ENCODE peak calls at places on chromosomes 6 and 20, in seven cellular contexts. R is HCT116, X is WTC11, H is GM12878, N is H1, P is K562, Y is HepG2. Q is an unnamed sample.

GRCh38 chr20:51526754-51527153 is 15.8 kb downstream of the NFATC2 start:
- DNase-seq in R (no peak), X (no peak), H (no peak), N (no peak), P (no peak), Y (no peak), Q (no peak)

GRCh38 chr20:46683939-46684750 is 5.1 kb downstream of the TP53RK start:
- DNase-seq in R (no peak), X (peak), H (no peak), N (peak), P (peak), Y (no peak), Q (peak)

GRCh38 chr6:130632288-130632687 is 194.9 kb upstream of the SMLR1 start:
- DNase-seq in R (no peak), X (no peak), H (no peak), N (no peak), P (no peak), Y (peak), Q (no peak)

GRCh38 chr20:56722042-56722441 is 92.9 kb downstream of the TFAP2C start:
- DNase-seq in R (no peak), X (no peak), H (peak), N (no peak), P (no peak), Y (no peak), Q (no peak)

GRCh38 chr6:126076992-126077664 is 90.8 kb downstream of the TRMT11 start:
- DNase-seq in R (no peak), X (no peak), H (no peak), N (no peak), P (no peak), Y (peak), Q (no peak)

GRCh38 chr6:10351678-10352220 is 63.1 kb downstream of the TFAP2A start:
- DNase-seq in R (no peak), X (no peak), H (no peak), N (no peak), P (no peak), Y (no peak), Q (no peak)

GRCh38 chr6:148735996-148736395 is 10.8 kb upstream of the UST start:
- DNase-seq in R (no peak), X (no peak), H (no peak), N (no peak), P (no peak), Y (no peak), Q (no peak)

GRCh38 chr6:150079604-150080003 is 10.7 kb upstream of the ULBP3 start:
- DNase-seq in R (no peak), X (no peak), H (no peak), N (no peak), P (no peak), Y (no peak), Q (no peak)

GRCh38 chr6:11497881-11498280 is 39.7 kb upstream of the TMEM170B start:
- DNase-seq in R (no peak), X (no peak), H (no peak), N (no peak), P (no peak), Y (no peak), Q (no peak)

GRCh38 chr20:575230-575629 is 31.6 kb upstream of the CSNK2A1 start:
- DNase-seq in R (no peak), X (no peak), H (no peak), N (no peak), P (no peak), Y (no peak), Q (no peak)

GRCh38 chr6:3601570-3601969 is 144.7 kb upstream of the SLC22A23 start:
- DNase-seq in R (no peak), X (no peak), H (no peak), N (no peak), P (no peak), Y (no peak), Q (no peak)

GRCh38 chr20:47502801-47503239 is 1.1 kb downstream of the NCOA3 start:
- DNase-seq in R (no peak), X (no peak), H (no peak), N (no peak), P (no peak), Y (peak), Q (no peak)

GRCh38 chr6:142786476-142786875 is 158.5 kb downstream of the HIVEP2 start:
- DNase-seq in R (no peak), X (no peak), H (no peak), N (no peak), P (no peak), Y (no peak), Q (no peak)

GRCh38 chr6:98335594-98335993 is 498.8 kb upstream of the POU3F2 start:
- DNase-seq in R (no peak), X (no peak), H (no peak), N (no peak), P (no peak), Y (no peak), Q (peak)

GRCh38 chr6:125812394-125813231 is 21.9 kb downstream of the NCOA7 start:
- DNase-seq in R (no peak), X (no peak), H (no peak), N (no peak), P (peak), Y (no peak), Q (no peak)

GRCh38 chr6:17334265-17334664 is 53.1 kb downstream of the RBM24 start:
- DNase-seq in R (no peak), X (no peak), H (no peak), N (no peak), P (no peak), Y (no peak), Q (no peak)
- TF ChIP-seq SP1 in R (no peak), X (no peak), H (no peak), N (no peak), P (no peak), Y (no peak), Q (no peak)

GRCh38 chr6:57086843-57087242 is 3.1 kb upstream of the ZNF451 start:
- DNase-seq in R (no peak), X (no peak), H (no peak), N (no peak), P (no peak), Y (peak), Q (no peak)

GRCh38 chr6:57089687-57090457 is at the start of gene ZNF451:
- DNase-seq in R (peak), X (peak), H (peak), N (peak), P (peak), Y (peak), Q (peak)

GRCh38 chr6:57089265-57089664 is 723 bp upstream of the ZNF451 start:
- DNase-seq in R (no peak), X (no peak), H (no peak), N (no peak), P (no peak), Y (no peak), Q (no peak)

GRCh38 chr6:57085441-57085840 is 4.5 kb upstream of the ZNF451 start:
- DNase-seq in R (no peak), X (no peak), H (no peak), N (no peak), P (no peak), Y (no peak), Q (no peak)

DNA sequence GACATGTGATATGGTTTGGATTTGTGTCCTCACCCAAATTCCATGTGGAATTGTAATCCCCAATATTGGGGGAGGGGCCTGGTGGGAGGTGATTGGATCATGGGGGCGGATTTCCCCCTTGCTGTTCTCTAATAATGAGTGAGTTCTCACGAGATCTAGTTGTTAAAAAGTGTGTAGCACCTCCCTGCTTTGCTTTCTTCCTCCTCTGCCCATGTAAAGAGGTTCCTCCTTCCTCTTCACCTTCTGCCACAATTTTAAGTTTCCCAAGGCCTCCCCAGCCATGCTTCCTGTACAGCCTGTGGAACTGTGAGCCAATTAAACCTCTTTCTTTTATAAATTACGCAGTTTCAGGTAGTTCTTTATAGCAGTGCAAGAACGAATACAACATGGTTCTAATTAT is 2.1 kb upstream of the ZNF451 start:
- DNase-seq in R (no peak), X (no peak), H (no peak), N (no peak), P (no peak), Y (no peak), Q (no peak)
- TF ChIP-seq SP1 in R (no peak), X (no peak), H (no peak), N (no peak), P (no peak), Y (no peak), Q (no peak)

DNA sequence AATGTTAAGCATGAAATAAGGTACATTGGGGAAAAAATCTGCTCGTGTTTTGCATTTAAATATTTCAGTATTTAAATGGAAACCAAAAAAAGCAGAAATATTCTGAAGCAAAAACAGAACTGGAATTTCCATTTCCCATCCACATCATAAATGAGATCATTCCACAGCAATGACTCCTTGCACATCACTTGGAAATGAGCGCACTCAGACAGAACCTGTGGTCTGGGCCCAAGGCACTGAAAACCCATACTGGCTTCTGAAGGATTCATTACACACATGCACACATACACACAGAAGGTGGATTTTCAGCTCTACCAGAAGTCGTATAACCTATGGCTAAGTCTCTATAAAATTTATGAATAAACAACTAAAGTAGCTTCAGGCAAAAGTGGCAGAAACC is 174.8 kb downstream of the IBTK start:
- DNase-seq in R (no peak), X (no peak), H (no peak), N (no peak), P (no peak), Y (no peak), Q (no peak)
- TF ChIP-seq SP1 in R (no peak), X (no peak), H (no peak), N (no peak), P (no peak), Y (no peak), Q (no peak)

GRCh38 chr6:15242503-15242902 is 3.4 kb upstream of the JARID2 start:
- DNase-seq in R (no peak), X (no peak), H (no peak), N (no peak), P (no peak), Y (no peak), Q (no peak)
- TF ChIP-seq SP1 in R (no peak), X (no peak), H (no peak), N (no peak), P (no peak), Y (no peak), Q (no peak)

GRCh38 chr6:27502508-27503435 is 29.9 kb upstream of the ZNF184 start:
- DNase-seq in R (peak), X (peak), H (peak), N (peak), P (peak), Y (peak), Q (peak)

GRCh38 chr6:27501187-27501586 is 28.3 kb upstream of the ZNF184 start:
- DNase-seq in R (no peak), X (no peak), H (no peak), N (no peak), P (no peak), Y (no peak), Q (no peak)

GRCh38 chr6:27503436-27504030 is 30.6 kb upstream of the ZNF184 start:
- DNase-seq in R (peak), X (peak), H (peak), N (peak), P (peak), Y (peak), Q (peak)

GRCh38 chr6:27507041-27507956 is 34.4 kb upstream of the ZNF184 start:
- DNase-seq in R (no peak), X (no peak), H (no peak), N (no peak), P (no peak), Y (no peak), Q (no peak)

DNA sequence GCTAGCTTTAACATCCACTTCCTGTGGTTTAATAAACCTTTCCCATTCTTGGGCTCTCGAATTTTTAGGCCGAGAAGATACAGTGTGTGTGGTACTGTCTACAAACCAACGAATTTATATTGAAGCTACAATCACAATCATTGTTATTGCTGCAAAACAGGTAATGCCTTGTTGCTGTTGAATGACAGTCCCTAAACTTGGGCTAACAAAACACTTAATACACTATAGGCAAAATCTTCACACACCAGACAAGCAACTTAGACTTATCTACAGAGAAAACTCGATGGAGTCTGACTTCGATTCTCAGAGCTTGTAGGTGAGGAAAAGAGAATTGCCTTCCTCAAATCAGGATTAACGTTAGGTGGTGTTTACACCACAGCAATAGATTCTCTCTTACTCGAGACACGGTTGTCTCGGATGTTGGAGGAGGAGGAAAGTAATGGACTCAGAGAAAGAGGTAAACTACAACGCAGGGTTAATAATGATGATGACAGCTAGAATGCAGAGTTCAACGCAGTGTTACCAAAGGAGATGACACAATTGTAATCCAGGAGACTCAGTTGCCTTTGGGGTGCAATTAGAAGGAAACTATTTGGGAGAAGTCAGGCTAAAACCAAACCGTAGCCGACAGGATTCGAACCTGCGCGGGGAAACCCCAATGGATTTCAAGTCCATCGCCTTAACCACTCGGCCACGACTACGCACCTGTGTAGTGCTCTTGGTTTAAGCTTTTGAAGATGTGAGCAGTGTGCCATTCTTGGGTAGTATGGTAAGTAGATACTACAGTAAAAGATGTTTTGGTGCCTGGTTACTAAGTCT is 32.5 kb upstream of the ZNF184 start:
- DNase-seq in R (peak), X (peak), H (peak), N (peak), P (peak), Y (peak), Q (peak)
- TF ChIP-seq SP1 in R (peak), X (no peak), H (no peak), N (no peak), P (peak), Y (no peak), Q (no peak)

GRCh38 chr6:56772737-56773184 is 130.1 kb upstream of the DST start:
- DNase-seq in R (no peak), X (no peak), H (no peak), N (no peak), P (no peak), Y (no peak), Q (no peak)
- TF ChIP-seq SP1 in R (no peak), X (no peak), H (no peak), N (no peak), P (no peak), Y (no peak), Q (no peak)

DNA sequence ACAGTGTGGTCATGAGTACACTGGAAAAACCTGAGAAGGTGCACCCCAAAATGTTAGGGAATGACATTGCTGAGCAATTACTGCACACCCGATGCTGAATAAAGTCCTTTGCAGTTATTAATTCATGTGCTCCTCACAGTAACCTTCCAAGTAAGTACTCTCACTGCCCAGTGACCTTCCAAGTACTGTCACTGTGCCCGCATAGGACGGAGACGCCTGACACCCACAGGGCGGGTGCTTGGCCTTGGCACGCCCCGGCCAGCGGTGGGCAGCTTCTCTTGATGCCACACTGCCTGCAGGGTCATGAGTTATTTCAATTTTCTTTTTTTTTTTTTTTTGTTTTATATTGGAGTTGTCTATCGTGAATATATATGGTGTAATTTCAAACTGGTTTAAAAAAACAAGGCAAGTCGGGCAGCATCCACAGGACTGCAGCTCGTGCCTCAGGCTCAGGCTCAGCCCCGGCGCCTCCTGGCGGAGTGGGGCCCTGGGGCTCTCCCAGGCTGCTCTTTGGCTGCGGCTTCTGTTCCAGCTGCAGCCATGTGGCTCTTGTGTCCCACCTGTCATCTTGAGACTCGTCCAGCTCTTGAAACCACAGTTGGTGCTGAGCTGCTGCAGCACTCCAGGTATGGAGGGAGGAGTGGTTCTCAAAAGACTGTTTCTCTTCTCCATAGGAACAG is 27.0 kb downstream of the PNLDC1 start:
- DNase-seq in R (no peak), X (no peak), H (no peak), N (no peak), P (no peak), Y (no peak), Q (no peak)
- TF ChIP-seq SP1 in R (no peak), X (no peak), H (no peak), N (no peak), P (no peak), Y (no peak), Q (no peak)

GRCh38 chr6:51531623-51532022 is 555.8 kb downstream of the PKHD1 start:
- DNase-seq in R (no peak), X (no peak), H (peak), N (no peak), P (no peak), Y (no peak), Q (no peak)
- TF ChIP-seq SP1 in R (no peak), X (no peak), H (no peak), N (no peak), P (no peak), Y (no peak), Q (no peak)

GRCh38 chr6:38346291-38347079 is 293.2 kb downstream of the BTBD9 start:
- DNase-seq in R (no peak), X (no peak), H (no peak), N (no peak), P (no peak), Y (no peak), Q (no peak)
- TF ChIP-seq SP1 in R (no peak), X (no peak), H (no peak), N (no peak), P (no peak), Y (no peak), Q (no peak)

DNA sequence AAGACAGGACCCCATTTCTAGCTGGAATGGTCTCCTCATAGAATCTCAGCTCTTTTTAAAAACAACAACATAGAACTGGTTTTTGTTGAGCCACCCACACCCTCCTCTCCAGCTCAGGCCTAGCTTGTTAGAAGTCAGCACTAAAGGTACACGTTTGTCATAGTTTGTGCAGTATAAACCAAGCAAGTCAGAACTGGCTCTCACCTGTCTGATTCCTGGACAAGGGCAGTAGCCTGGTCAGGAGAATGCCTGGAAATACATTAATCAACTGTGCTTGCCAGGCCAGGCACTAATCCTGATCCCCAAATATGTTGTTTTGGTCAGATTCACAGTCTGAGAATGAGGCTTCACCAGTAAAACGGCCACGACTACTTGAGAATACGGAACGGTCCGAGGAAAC is 296.7 kb downstream of the ZFAND3 start:
- DNase-seq in R (no peak), X (no peak), H (no peak), N (no peak), P (no peak), Y (no peak), Q (no peak)
- TF ChIP-seq SP1 in R (no peak), X (no peak), H (no peak), N (no peak), P (no peak), Y (no peak), Q (no peak)